ENCODE peak calls at places on chromosomes 7 and 10, in nine cellular contexts. G, D, H, K, W, T, S, X and B are unnamed samples.

GRCh38 chr7:117092801-117093200 is 139.5 kb downstream of the ST7 start:
- DNase-seq in G (no peak), D (no peak), H (no peak), K (no peak), W (no peak), T (no peak), S (no peak), X (no peak), B (no peak)

GRCh38 chr7:42704710-42705109 is 207.2 kb downstream of the C7orf25 start:
- DNase-seq in G (no peak), D (no peak), H (no peak), K (no peak), W (no peak), T (no peak), S (no peak), X (no peak), B (no peak)

GRCh38 chr7:5528071-5528814 is 104.6 kb upstream of the TNRC18 start:
- DNase-seq in G (peak; percentile 38), D (no peak), H (no peak), K (no peak), W (no peak), T (peak; percentile 73), S (no peak), X (peak; percentile 64), B (peak; percentile 6)

GRCh38 chr7:81268551-81268950 is 349.7 kb upstream of the SEMA3C start:
- DNase-seq in G (no peak), D (no peak), H (no peak), K (no peak), W (no peak), T (no peak), S (no peak), X (no peak), B (no peak)

GRCh38 chr10:94307046-94307615 is 55.6 kb downstream of the NOC3L start:
- DNase-seq in G (no peak), D (no peak), H (no peak), K (no peak), W (peak; percentile 33), T (no peak), S (no peak), X (no peak), B (no peak)

GRCh38 chr10:6089334-6090219 is 743 bp downstream of the RBM17 start:
- DNase-seq in G (peak; percentile 22), D (no peak), H (no peak), K (no peak), W (no peak), T (no peak), S (peak; percentile 34), X (peak; percentile 54), B (no peak)

GRCh38 chr7:29332027-29332806 is 137.6 kb downstream of the CHN2 start:
- DNase-seq in G (no peak), D (no peak), H (no peak), K (no peak), W (no peak), T (no peak), S (no peak), X (no peak), B (no peak)

GRCh38 chr10:46536781-46537180 is 19.7 kb downstream of the GPRIN2 start:
- DNase-seq in G (no peak), D (no peak), H (no peak), K (no peak), W (no peak), T (no peak), S (no peak), X (no peak), B (no peak)

GRCh38 chr7:142811154-142811737 is 40.5 kb downstream of the PRSS2 start:
- DNase-seq in G (no peak), D (no peak), H (no peak), K (no peak), W (peak; percentile 85), T (peak; percentile 63), S (peak; percentile 64), X (peak; percentile 54), B (no peak)

GRCh38 chr10:130167707-130168106 is 31.5 kb downstream of the GLRX3 start:
- DNase-seq in G (no peak), D (no peak), H (no peak), K (no peak), W (no peak), T (no peak), S (no peak), X (no peak), B (no peak)

GRCh38 chr7:32256811-32257210 is 186.6 kb upstream of the PDE1C start:
- DNase-seq in G (no peak), D (no peak), H (no peak), K (no peak), W (no peak), T (no peak), S (no peak), X (no peak), B (no peak)

GRCh38 chr10:5297466-5297865 is 67.3 kb upstream of the UCN3 start:
- DNase-seq in G (peak; percentile 65), D (no peak), H (no peak), K (no peak), W (peak; percentile 37), T (no peak), S (no peak), X (peak; percentile 71), B (no peak)

GRCh38 chr7:92685146-92686042 is 95.2 kb upstream of the FAM133B start:
- DNase-seq in G (no peak), D (no peak), H (no peak), K (no peak), W (peak; percentile 80), T (peak; percentile 60), S (no peak), X (peak; percentile 87), B (peak; percentile 44)

GRCh38 chr10:11025978-11026377 is 8.3 kb downstream of the CELF2 start:
- DNase-seq in G (no peak), D (no peak), H (no peak), K (no peak), W (peak; percentile 67), T (no peak), S (no peak), X (no peak), B (no peak)

GRCh38 chr10:6333086-6333485 is 130.4 kb downstream of the PFKFB3 start:
- DNase-seq in G (no peak), D (no peak), H (no peak), K (no peak), W (no peak), T (no peak), S (no peak), X (no peak), B (no peak)

GRCh38 chr10:22618081-22618785 is 96.1 kb downstream of the PIP4K2A start:
- DNase-seq in G (no peak), D (no peak), H (no peak), K (no peak), W (no peak), T (no peak), S (peak; percentile 40), X (no peak), B (no peak)

GRCh38 chr10:129568562-129569344 is 101.7 kb downstream of the MGMT start:
- DNase-seq in G (no peak), D (no peak), H (no peak), K (no peak), W (peak; percentile 90), T (no peak), S (peak; percentile 76), X (no peak), B (no peak)